ENCODE peak calls at places on chromosomes 2 and 18, in seven cellular contexts. One of them, this sample, is unnamed.

GRCh38 chr2:85174943-85175342 is 41.8 kb downstream of the TCF7L1 start:
- DNase-seq in hepatic stellate cell: no peak
- DNase-seq in heart left ventricle: no peak
- DNase-seq in NCI-H1092: peak; percentile 12
- DNase-seq in stimulated activated CD4-positive, alpha-beta T cell treated with anti-CD3 and anti-CD28 coated beads, Interleukin-4, amount 100 ng/mL, for 24 hours: no peak
- DNase-seq in cardiac fibroblast: no peak
- DNase-seq in germinal center: no peak
- DNase-seq in this sample: no peak

GRCh38 chr18:28459587-28459986 is 282.7 kb upstream of the CDH2 start:
- DNase-seq in hepatic stellate cell: no peak
- DNase-seq in heart left ventricle: no peak
- DNase-seq in germinal center: no peak
- DNase-seq in stimulated activated CD4-positive, alpha-beta T cell treated with anti-CD3 and anti-CD28 coated beads, Interleukin-4, amount 100 ng/mL, for 24 hours: no peak
- DNase-seq in NCI-H1092: no peak
- DNase-seq in cardiac fibroblast: peak; percentile 58
- DNase-seq in this sample: no peak

GRCh38 chr2:53095664-53096063 is 671.9 kb upstream of the CHAC2 start:
- DNase-seq in hepatic stellate cell: no peak
- DNase-seq in stimulated activated CD4-positive, alpha-beta T cell treated with anti-CD3 and anti-CD28 coated beads, Interleukin-4, amount 100 ng/mL, for 24 hours: no peak
- DNase-seq in NCI-H1092: no peak
- DNase-seq in heart left ventricle: no peak
- DNase-seq in cardiac fibroblast: no peak
- DNase-seq in germinal center: no peak
- DNase-seq in this sample: no peak

GRCh38 chr2:226017107-226017506 is 617.6 kb downstream of the NYAP2 start:
- DNase-seq in hepatic stellate cell: no peak
- DNase-seq in stimulated activated CD4-positive, alpha-beta T cell treated with anti-CD3 and anti-CD28 coated beads, Interleukin-4, amount 100 ng/mL, for 24 hours: no peak
- DNase-seq in cardiac fibroblast: no peak
- DNase-seq in germinal center: no peak
- DNase-seq in heart left ventricle: no peak
- DNase-seq in NCI-H1092: no peak
- DNase-seq in this sample: no peak

GRCh38 chr18:58584219-58585127 is 44.4 kb downstream of the ALPK2 start:
- DNase-seq in cardiac fibroblast: peak; percentile 66
- DNase-seq in stimulated activated CD4-positive, alpha-beta T cell treated with anti-CD3 and anti-CD28 coated beads, Interleukin-4, amount 100 ng/mL, for 24 hours: no peak
- DNase-seq in germinal center: no peak
- DNase-seq in hepatic stellate cell: no peak
- DNase-seq in NCI-H1092: no peak
- DNase-seq in heart left ventricle: no peak
- DNase-seq in this sample: peak; percentile 71

GRCh38 chr2:26018184-26018716 is 15.6 kb upstream of the RAB10 start:
- DNase-seq in germinal center: no peak
- DNase-seq in heart left ventricle: peak; percentile 74
- DNase-seq in cardiac fibroblast: peak; percentile 91
- DNase-seq in NCI-H1092: no peak
- DNase-seq in hepatic stellate cell: peak; percentile 89
- DNase-seq in stimulated activated CD4-positive, alpha-beta T cell treated with anti-CD3 and anti-CD28 coated beads, Interleukin-4, amount 100 ng/mL, for 24 hours: peak; percentile 35
- DNase-seq in this sample: peak; percentile 88

GRCh38 chr2:156787517-156787916 is 351.3 kb downstream of the GPD2 start:
- DNase-seq in cardiac fibroblast: no peak
- DNase-seq in hepatic stellate cell: no peak
- DNase-seq in germinal center: no peak
- DNase-seq in stimulated activated CD4-positive, alpha-beta T cell treated with anti-CD3 and anti-CD28 coated beads, Interleukin-4, amount 100 ng/mL, for 24 hours: no peak
- DNase-seq in NCI-H1092: no peak
- DNase-seq in heart left ventricle: no peak
- DNase-seq in this sample: no peak

GRCh38 chr2:675051-675450 is 2.2 kb downstream of the TMEM18 start:
- DNase-seq in NCI-H1092: no peak
- DNase-seq in heart left ventricle: no peak
- DNase-seq in hepatic stellate cell: no peak
- DNase-seq in stimulated activated CD4-positive, alpha-beta T cell treated with anti-CD3 and anti-CD28 coated beads, Interleukin-4, amount 100 ng/mL, for 24 hours: no peak
- DNase-seq in cardiac fibroblast: peak; percentile 1
- DNase-seq in germinal center: no peak
- DNase-seq in this sample: no peak

GRCh38 chr2:36433311-36434217 is 78.0 kb downstream of the CRIM1 start:
- DNase-seq in cardiac fibroblast: peak; percentile 85
- DNase-seq in heart left ventricle: peak; percentile 46
- DNase-seq in NCI-H1092: no peak
- DNase-seq in germinal center: no peak
- DNase-seq in hepatic stellate cell: peak; percentile 38
- DNase-seq in stimulated activated CD4-positive, alpha-beta T cell treated with anti-CD3 and anti-CD28 coated beads, Interleukin-4, amount 100 ng/mL, for 24 hours: no peak
- DNase-seq in this sample: peak; percentile 52

GRCh38 chr18:79583984-79584401 is 95.6 kb upstream of the CTDP1 start:
- DNase-seq in NCI-H1092: no peak
- DNase-seq in stimulated activated CD4-positive, alpha-beta T cell treated with anti-CD3 and anti-CD28 coated beads, Interleukin-4, amount 100 ng/mL, for 24 hours: no peak
- DNase-seq in hepatic stellate cell: no peak
- DNase-seq in cardiac fibroblast: no peak
- DNase-seq in germinal center: no peak
- DNase-seq in heart left ventricle: peak; percentile 3
- DNase-seq in this sample: no peak

GRCh38 chr2:157302492-157303099 is 23.0 kb downstream of the ERMN start:
- DNase-seq in NCI-H1092: peak; percentile 65
- DNase-seq in germinal center: peak; percentile 28
- DNase-seq in cardiac fibroblast: peak; percentile 73
- DNase-seq in stimulated activated CD4-positive, alpha-beta T cell treated with anti-CD3 and anti-CD28 coated beads, Interleukin-4, amount 100 ng/mL, for 24 hours: peak; percentile 40
- DNase-seq in heart left ventricle: no peak
- DNase-seq in hepatic stellate cell: peak; percentile 17
- DNase-seq in this sample: peak; percentile 54

GRCh38 chr2:191638079-191638801 is 39.7 kb upstream of the NABP1 start:
- DNase-seq in stimulated activated CD4-positive, alpha-beta T cell treated with anti-CD3 and anti-CD28 coated beads, Interleukin-4, amount 100 ng/mL, for 24 hours: no peak
- DNase-seq in cardiac fibroblast: no peak
- DNase-seq in NCI-H1092: no peak
- DNase-seq in germinal center: peak; percentile 4
- DNase-seq in heart left ventricle: no peak
- DNase-seq in hepatic stellate cell: no peak
- DNase-seq in this sample: no peak

GRCh38 chr2:203787954-203788353 is 79.6 kb upstream of the CTLA4 start:
- DNase-seq in NCI-H1092: no peak
- DNase-seq in stimulated activated CD4-positive, alpha-beta T cell treated with anti-CD3 and anti-CD28 coated beads, Interleukin-4, amount 100 ng/mL, for 24 hours: no peak
- DNase-seq in cardiac fibroblast: peak; percentile 32
- DNase-seq in heart left ventricle: no peak
- DNase-seq in hepatic stellate cell: no peak
- DNase-seq in germinal center: no peak
- DNase-seq in this sample: no peak

GRCh38 chr18:6755107-6755506 is 25.6 kb downstream of the ARHGAP28 start:
- DNase-seq in hepatic stellate cell: no peak
- DNase-seq in cardiac fibroblast: no peak
- DNase-seq in stimulated activated CD4-positive, alpha-beta T cell treated with anti-CD3 and anti-CD28 coated beads, Interleukin-4, amount 100 ng/mL, for 24 hours: no peak
- DNase-seq in heart left ventricle: no peak
- DNase-seq in NCI-H1092: no peak
- DNase-seq in germinal center: no peak
- DNase-seq in this sample: no peak

GRCh38 chr2:98252394-98252793 is 93.9 kb upstream of the CNGA3 start:
- DNase-seq in cardiac fibroblast: no peak
- DNase-seq in stimulated activated CD4-positive, alpha-beta T cell treated with anti-CD3 and anti-CD28 coated beads, Interleukin-4, amount 100 ng/mL, for 24 hours: no peak
- DNase-seq in hepatic stellate cell: no peak
- DNase-seq in NCI-H1092: no peak
- DNase-seq in heart left ventricle: no peak
- DNase-seq in germinal center: peak; percentile 40
- DNase-seq in this sample: no peak

GRCh38 chr2:33134764-33135560 is 188.2 kb downstream of the LTBP1 start:
- DNase-seq in stimulated activated CD4-positive, alpha-beta T cell treated with anti-CD3 and anti-CD28 coated beads, Interleukin-4, amount 100 ng/mL, for 24 hours: no peak
- DNase-seq in heart left ventricle: peak; percentile 21
- DNase-seq in cardiac fibroblast: peak; percentile 41
- DNase-seq in hepatic stellate cell: no peak
- DNase-seq in germinal center: no peak
- DNase-seq in NCI-H1092: peak; percentile 37
- DNase-seq in this sample: no peak

GRCh38 chr2:3443685-3444084 is 64.2 kb downstream of the TRAPPC12 start:
- DNase-seq in germinal center: no peak
- DNase-seq in heart left ventricle: no peak
- DNase-seq in hepatic stellate cell: no peak
- DNase-seq in cardiac fibroblast: no peak
- DNase-seq in NCI-H1092: no peak
- DNase-seq in stimulated activated CD4-positive, alpha-beta T cell treated with anti-CD3 and anti-CD28 coated beads, Interleukin-4, amount 100 ng/mL, for 24 hours: no peak
- DNase-seq in this sample: no peak

GRCh38 chr2:196927318-196928225 is 1.1 kb upstream of the PGAP1 start:
- DNase-seq in germinal center: no peak
- DNase-seq in heart left ventricle: no peak
- DNase-seq in hepatic stellate cell: peak; percentile 48
- DNase-seq in cardiac fibroblast: peak; percentile 82
- DNase-seq in NCI-H1092: no peak
- DNase-seq in stimulated activated CD4-positive, alpha-beta T cell treated with anti-CD3 and anti-CD28 coated beads, Interleukin-4, amount 100 ng/mL, for 24 hours: peak; percentile 67
- DNase-seq in this sample: peak; percentile 89

This sample was measured in astrocyte of the spinal cord.